ENCODE peak calls at places on chromosome 2, in six cellular contexts. S is Kasumi-1, O is lung microvascular endothelial cell, J is T-helper 9 cell, H is RWPE1, M is psoas muscle. F is an unnamed sample.

GRCh38 chr2:49753344-49753930 is 599.1 kb upstream of the FSHR start:
- DNase-seq in S (no peak), O (peak; percentile 44), J (no peak), H (peak; percentile 1), M (no peak), F (no peak)

GRCh38 chr2:147356157-147356556 is 488.7 kb upstream of the ACVR2A start:
- DNase-seq in S (no peak), O (no peak), J (no peak), H (no peak), M (no peak), F (no peak)

GRCh38 chr2:64291181-64291580 is 147.0 kb upstream of the PELI1 start:
- DNase-seq in S (no peak), O (no peak), J (no peak), H (peak; percentile 57), M (no peak), F (peak; percentile 45)

GRCh38 chr2:37648316-37649011 is 23.0 kb downstream of the CDC42EP3 start:
- DNase-seq in S (peak; percentile 88), O (peak; percentile 93), J (peak; percentile 38), H (no peak), M (peak; percentile 81), F (peak; percentile 92)

GRCh38 chr2:208350610-208351009 is 56.0 kb upstream of the PTH2R start:
- DNase-seq in S (no peak), O (no peak), J (no peak), H (no peak), M (no peak), F (no peak)

GRCh38 chr2:46964835-46965560 is 49.4 kb upstream of the MCFD2 start:
- DNase-seq in S (no peak), O (peak; percentile 79), J (no peak), H (peak; percentile 51), M (no peak), F (peak; percentile 59)

GRCh38 chr2:105597011-105597830 is 147.5 kb upstream of the NCK2 start:
- DNase-seq in S (no peak), O (no peak), J (no peak), H (no peak), M (no peak), F (no peak)

GRCh38 chr2:80689106-80689505 is 384.6 kb upstream of the LRRTM1 start:
- DNase-seq in S (no peak), O (no peak), J (no peak), H (no peak), M (no peak), F (no peak)

GRCh38 chr2:40700211-40700954 is 248.5 kb upstream of the SLC8A1 start:
- DNase-seq in S (no peak), O (no peak), J (no peak), H (no peak), M (no peak), F (no peak)

GRCh38 chr2:45380131-45380836 is 230.8 kb downstream of the SRBD1 start:
- DNase-seq in S (no peak), O (no peak), J (no peak), H (peak; percentile 7), M (no peak), F (peak; percentile 33)

GRCh38 chr2:225429718-225430117 is 30.2 kb downstream of the NYAP2 start:
- DNase-seq in S (no peak), O (no peak), J (no peak), H (no peak), M (no peak), F (no peak)

GRCh38 chr2:61493523-61493942 is 22.6 kb upstream of the USP34 start:
- DNase-seq in S (peak; percentile 43), O (peak; percentile 24), J (no peak), H (no peak), M (no peak), F (peak; percentile 60)

GRCh38 chr2:216648105-216648504 is 14.9 kb downstream of the IGFBP2 start:
- DNase-seq in S (no peak), O (no peak), J (no peak), H (no peak), M (no peak), F (peak; percentile 36)

GRCh38 chr2:47046271-47046670 is 108.8 kb downstream of the STPG4 start:
- DNase-seq in S (no peak), O (peak; percentile 13), J (no peak), H (no peak), M (no peak), F (peak; percentile 51)

GRCh38 chr2:161044095-161044874 is 115.9 kb upstream of the TANK start:
- DNase-seq in S (no peak), O (no peak), J (no peak), H (no peak), M (no peak), F (no peak)

GRCh38 chr2:66389651-66390131 is 45.2 kb upstream of the MEIS1 start:
- DNase-seq in S (no peak), O (no peak), J (no peak), H (peak; percentile 56), M (no peak), F (no peak)

GRCh38 chr2:38315707-38316333 is 61.3 kb downstream of the ATL2 start:
- DNase-seq in S (peak; percentile 41), O (peak; percentile 63), J (no peak), H (peak; percentile 31), M (no peak), F (peak; percentile 69)

GRCh38 chr2:203637819-203638167 is 68.6 kb upstream of the CD28 start:
- DNase-seq in S (no peak), O (no peak), J (no peak), H (no peak), M (no peak), F (no peak)

GRCh38 chr2:202756598-202756997 is 115.0 kb downstream of the ICA1L start:
- DNase-seq in S (no peak), O (no peak), J (no peak), H (no peak), M (no peak), F (no peak)

GRCh38 chr2:96819876-96820511 is 3.9 kb downstream of the CNNM3 start:
- DNase-seq in S (no peak), O (no peak), J (no peak), H (no peak), M (no peak), F (no peak)

GRCh38 chr2:27441226-27441926 is 805 bp upstream of the KRTCAP3 start:
- DNase-seq in S (no peak), O (no peak), J (no peak), H (no peak), M (no peak), F (no peak)

F was measured in dermis blood vessel endothelial cell.